ENCODE peak calls at places on chromosomes 13 and 19, in ten cellular contexts. R is foreskin fibroblast, U is epithelial cell of proximal tubule, B is esophagus squamous epithelium, F is endothelial cell, N is cardiac muscle cell, P is RWPE1, T is OCI-LY7, Z is thoracic aorta, S is heart left ventricle. O is an unnamed sample.

GRCh38 chr13:100707818-100708740 is 33.5 kb upstream of the TMTC4 start:
- DNase-seq in T (no peak), B (no peak), N (no peak), R (no peak), U (peak), F (no peak), S (no peak), Z (no peak), P (no peak), O (peak)

GRCh38 chr19:58261968-58262921 is 16.5 kb upstream of the ZNF8 start:
- DNase-seq in R (no peak), F (no peak), P (no peak), Z (no peak), B (no peak), S (no peak), T (peak), N (no peak), U (no peak), O (no peak)

GRCh38 chr13:59398127-59398526 is 765.6 kb downstream of the DIAPH3 start:
- DNase-seq in F (no peak), Z (no peak), B (no peak), P (no peak), R (no peak), T (no peak), N (no peak), S (peak), U (no peak), O (no peak)

GRCh38 chr13:108728370-108728769 is 99.0 kb downstream of the MYO16 start:
- DNase-seq in U (no peak), B (no peak), S (no peak), Z (no peak), F (peak), P (no peak), R (no peak), N (peak), T (peak), O (no peak)

GRCh38 chr19:35360880-35361420 is 2.7 kb downstream of the FFAR3 start:
- DNase-seq in S (no peak), P (no peak), B (no peak), U (no peak), F (no peak), T (no peak), N (no peak), R (no peak), Z (no peak), O (no peak)

GRCh38 chr13:101390461-101390860 is 25.8 kb downstream of the NALCN start:
- DNase-seq in S (no peak), P (no peak), U (no peak), Z (no peak), F (no peak), R (peak), N (no peak), T (no peak), B (no peak), O (no peak)

GRCh38 chr19:6402834-6403608 is 10.1 kb upstream of the GTF2F1 start:
- DNase-seq in T (no peak), P (no peak), U (no peak), S (no peak), Z (no peak), F (no peak), B (no peak), R (peak), N (no peak), O (no peak)

GRCh38 chr19:46361915-46362314 is 15.0 kb downstream of the PPP5C start:
- DNase-seq in Z (no peak), U (no peak), P (no peak), T (no peak), R (no peak), S (no peak), N (no peak), F (no peak), B (no peak), O (no peak)

GRCh38 chr19:3868770-3869456 is at the start of gene ZFR2:
- DNase-seq in Z (no peak), R (no peak), U (no peak), T (peak), P (no peak), B (no peak), S (no peak), F (peak), N (peak), O (no peak)

GRCh38 chr19:49151339-49152217 is 3.6 kb downstream of the HRC start:
- DNase-seq in B (no peak), P (peak), S (peak), Z (no peak), T (peak), R (peak), F (peak), U (no peak), N (peak), O (peak)

GRCh38 chr19:49106648-49107135 is 7.5 kb upstream of the LIN7B start:
- DNase-seq in U (no peak), S (no peak), F (peak), R (peak), P (no peak), B (no peak), Z (no peak), T (peak), N (peak), O (peak)

GRCh38 chr19:4181053-4181508 is 1.3 kb downstream of the SIRT6 start:
- DNase-seq in Z (no peak), B (no peak), T (peak), S (no peak), R (no peak), N (no peak), P (no peak), F (no peak), U (no peak), O (no peak)

GRCh38 chr13:36067619-36068456 is 63.3 kb downstream of the DCLK1 start:
- DNase-seq in F (no peak), T (no peak), P (no peak), R (no peak), Z (no peak), U (no peak), B (no peak), N (no peak), S (no peak), O (no peak)

GRCh38 chr19:1247747-1248453 is 483 bp upstream of the MIDN start:
- DNase-seq in P (no peak), U (no peak), Z (no peak), R (peak), S (peak), N (no peak), F (peak), B (no peak), T (no peak), O (peak)

GRCh38 chr19:55695511-55696290 is 20.7 kb downstream of the EPN1 start:
- DNase-seq in B (no peak), S (no peak), T (no peak), P (no peak), U (no peak), F (no peak), N (no peak), Z (no peak), R (no peak), O (no peak)

GRCh38 chr13:36332986-36333385 is 13.2 kb downstream of the SPART start:
- DNase-seq in P (peak), U (no peak), R (peak), Z (no peak), F (no peak), B (no peak), S (no peak), T (no peak), N (no peak), O (peak)

GRCh38 chr19:43311706-43312105 is 41.8 kb upstream of the CD177 start:
- DNase-seq in P (no peak), S (no peak), B (no peak), T (no peak), Z (no peak), N (no peak), R (no peak), U (no peak), F (no peak), O (no peak)

GRCh38 chr13:50389726-50390125 is 374.5 kb downstream of the KCNRG start:
- DNase-seq in P (no peak), Z (no peak), B (no peak), R (no peak), S (no peak), N (no peak), T (no peak), U (no peak), F (peak), O (no peak)

GRCh38 chr19:6723108-6723618 is 2.7 kb upstream of the C3 start:
- DNase-seq in R (peak), F (no peak), Z (no peak), P (no peak), S (no peak), N (no peak), T (no peak), B (no peak), U (no peak), O (peak)

GRCh38 chr19:5857203-5858081 is 6.2 kb upstream of the FUT3 start:
- DNase-seq in R (no peak), B (no peak), F (no peak), N (no peak), S (no peak), T (no peak), P (no peak), Z (no peak), U (no peak), O (no peak)

GRCh38 chr19:42057856-42058255 is 12.2 kb downstream of the GRIK5 start:
- DNase-seq in Z (no peak), T (no peak), N (no peak), P (no peak), R (no peak), U (no peak), F (no peak), B (no peak), S (no peak), O (no peak)

DNA sequence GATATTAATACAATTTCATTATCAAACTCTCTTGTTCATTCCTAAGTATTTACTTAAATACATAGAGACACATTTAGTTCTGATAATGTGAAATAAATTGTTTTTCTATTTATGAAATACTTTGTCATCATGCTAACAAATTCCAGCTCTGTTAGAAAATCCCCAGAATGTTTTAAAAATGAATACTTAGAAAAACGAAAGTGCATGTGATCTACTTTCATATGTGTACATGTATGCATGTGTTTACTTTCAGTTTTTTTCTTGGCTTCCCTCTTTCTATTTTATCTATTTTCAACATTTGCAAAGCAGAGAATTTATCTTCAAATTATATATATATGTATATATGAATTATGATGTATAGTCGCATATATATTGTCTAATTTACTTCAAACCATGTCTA is 1110.0 kb upstream of the PCDH20 start:
- DNase-seq in S (no peak), T (no peak), R (no peak), P (no peak), U (no peak), Z (no peak), B (no peak), N (no peak), F (no peak), O (no peak)
- TF ChIP-seq CTCF in S (no peak), T (no peak), R (no peak), P (no peak), U (no peak), Z (no peak), B (no peak), N (no peak), F (no peak), O (no peak)

DNA sequence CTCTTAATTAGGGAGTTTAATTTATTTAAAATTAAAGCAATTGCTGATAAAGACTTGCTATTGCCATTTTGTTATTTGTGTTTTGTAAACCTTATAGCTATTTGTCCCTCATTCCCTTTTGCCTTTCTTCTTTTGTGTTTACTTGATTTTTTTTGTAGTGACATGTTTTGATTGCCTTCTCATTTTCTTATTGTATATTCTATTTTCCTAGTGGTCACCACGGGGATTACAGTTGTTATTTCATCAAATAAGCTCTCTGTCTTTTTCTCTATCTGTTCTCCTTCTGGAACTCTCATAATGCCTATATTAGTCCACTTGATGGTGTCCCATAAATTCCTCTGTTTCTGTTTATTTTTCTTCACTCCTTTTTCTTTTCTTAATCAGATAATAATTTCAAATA is 64.4 kb upstream of the FRY start:
- DNase-seq in T (peak), P (no peak), U (no peak), R (no peak), N (no peak), S (no peak), Z (no peak), F (no peak), B (no peak), O (peak)
- TF ChIP-seq CTCF in T (peak), P (peak), U (no peak), R (no peak), N (peak), S (peak), Z (peak), F (peak), B (no peak), O (peak)

DNA sequence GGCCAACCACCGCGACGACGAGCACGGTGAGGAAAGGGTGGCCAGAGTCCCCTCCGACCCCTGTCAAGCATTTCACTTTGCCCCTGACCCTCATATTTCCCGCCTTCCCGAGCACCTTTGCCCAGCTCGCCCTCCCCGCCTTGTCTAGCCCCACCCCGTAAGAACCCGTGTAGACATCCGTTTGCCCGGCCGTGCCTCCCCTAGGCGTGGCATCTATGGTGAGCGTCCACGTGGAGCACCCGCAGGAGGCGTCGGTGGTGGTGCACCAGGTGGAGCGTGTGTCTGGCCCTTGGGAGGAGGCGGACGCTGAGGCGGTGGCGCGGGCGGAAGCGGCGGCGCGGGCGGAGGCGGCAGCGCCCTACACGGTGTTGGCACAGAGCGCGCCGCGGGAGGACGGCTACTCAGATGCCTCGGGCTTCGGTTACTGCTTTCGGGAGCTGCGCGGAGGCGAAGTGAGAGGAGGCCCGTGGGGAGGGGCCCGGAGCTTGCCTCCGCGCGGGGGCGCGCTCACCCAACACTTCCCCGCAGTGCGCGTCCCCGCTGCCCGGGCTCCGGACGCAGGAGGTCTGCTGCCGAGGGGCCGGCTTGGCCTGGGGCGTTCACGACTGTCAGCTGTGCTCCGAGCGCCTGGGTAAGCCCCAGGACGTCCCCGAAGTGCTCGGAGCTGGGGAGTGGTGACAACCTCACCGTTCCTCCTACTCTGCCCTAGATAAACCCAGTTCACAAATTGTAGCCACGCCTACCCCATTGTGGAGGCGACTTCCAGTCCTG is 4.2 kb downstream of the LTBP4 start:
- DNase-seq in P (peak), F (peak), S (peak), Z (no peak), R (peak), N (peak), B (no peak), T (peak), U (no peak), O (peak)
- TF ChIP-seq CTCF in P (peak), F (no peak), S (peak), Z (no peak), R (no peak), N (peak), B (peak), T (peak), U (peak), O (peak)

GRCh38 chr19:38044267-38045111 is 137.5 kb downstream of the SIPA1L3 start:
- DNase-seq in U (no peak), F (no peak), Z (no peak), P (peak), T (peak), N (no peak), S (no peak), B (no peak), R (peak), O (peak)
- TF ChIP-seq CTCF in U (peak), F (no peak), Z (no peak), P (no peak), T (peak), N (no peak), S (no peak), B (no peak), R (peak), O (no peak)

GRCh38 chr19:13100871-13101589 is 1.6 kb downstream of the LYL1 start:
- DNase-seq in F (no peak), S (no peak), Z (no peak), P (no peak), B (no peak), N (no peak), T (peak), R (peak), U (no peak), O (peak)
- TF ChIP-seq CTCF in F (peak), S (peak), Z (no peak), P (no peak), B (peak), N (peak), T (peak), R (no peak), U (peak), O (peak)

GRCh38 chr13:24271231-24271610 is 38.2 kb upstream of the C1QTNF9 start:
- DNase-seq in N (no peak), R (no peak), S (no peak), T (no peak), F (no peak), B (no peak), P (no peak), Z (no peak), U (no peak), O (no peak)

GRCh38 chr13:24271611-24272451 is 37.5 kb upstream of the C1QTNF9 start:
- DNase-seq in S (peak), T (no peak), P (peak), F (no peak), U (no peak), B (no peak), Z (no peak), R (peak), N (no peak), O (peak)

GRCh38 chr13:24272452-24273161 is 36.8 kb upstream of the C1QTNF9 start:
- DNase-seq in P (no peak), T (no peak), R (no peak), Z (no peak), B (no peak), U (no peak), N (no peak), F (no peak), S (no peak), O (no peak)

GRCh38 chr13:24269803-24270202 is 39.6 kb upstream of the C1QTNF9 start:
- DNase-seq in S (no peak), P (no peak), U (no peak), F (no peak), R (peak), B (no peak), Z (no peak), N (no peak), T (no peak), O (no peak)

DNA sequence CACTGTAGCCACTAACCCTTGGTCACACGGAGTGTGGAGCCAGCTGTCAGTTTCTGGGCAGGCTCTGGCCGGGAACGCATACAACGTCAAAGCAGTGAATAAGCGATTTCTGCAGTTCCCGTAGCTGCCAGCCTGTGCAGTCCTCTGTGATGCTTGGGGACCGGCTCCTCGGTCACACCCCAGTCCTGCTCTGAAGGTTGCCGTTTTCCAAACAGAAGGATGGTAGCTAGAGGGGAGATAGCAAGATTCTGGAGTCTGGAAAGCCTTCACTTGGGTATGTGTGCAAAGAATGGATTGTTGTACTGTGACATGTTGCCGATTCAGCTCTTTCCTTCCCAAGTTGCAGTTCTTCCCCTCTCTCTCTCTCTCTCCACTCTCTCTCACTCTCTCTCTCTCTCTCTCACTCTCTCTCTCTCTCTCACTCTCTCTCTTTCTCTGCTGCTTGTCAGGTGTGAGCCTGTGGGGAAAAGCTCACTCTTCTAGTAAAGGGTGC is 38.7 kb upstream of the C1QTNF9 start:
- DNase-seq in U (no peak), R (peak), N (peak), P (no peak), T (no peak), Z (no peak), B (peak), F (no peak), S (peak), O (peak)
- TF ChIP-seq CTCF in U (peak), R (no peak), N (no peak), P (no peak), T (no peak), Z (no peak), B (peak), F (no peak), S (no peak), O (no peak)